ENCODE peak calls at places on chromosomes 5 and 9, in four cellular contexts. E, G, B and Y are unnamed samples.

GRCh38 chr5:177427919-177428573 is 1.6 kb downstream of the GRK6 start:
- DNase-seq in E (no peak), G (no peak), B (no peak), Y (no peak)

GRCh38 chr9:81314525-81314924 is 374.8 kb downstream of the TLE1 start:
- DNase-seq in E (no peak), G (no peak), B (no peak), Y (no peak)

GRCh38 chr5:40841068-40841805 is at the start of gene CARD6:
- DNase-seq in E (peak; percentile 21), G (no peak), B (no peak), Y (no peak)

GRCh38 chr9:123358181-123358894 is 2.3 kb downstream of the CRB2 start:
- DNase-seq in E (no peak), G (no peak), B (no peak), Y (no peak)

GRCh38 chr9:76414656-76415055 is 20.4 kb upstream of the RFK start:
- DNase-seq in E (no peak), G (no peak), B (no peak), Y (no peak)

GRCh38 chr9:116546711-116547581 is 140.2 kb upstream of the TRIM32 start:
- DNase-seq in E (peak; percentile 35), G (peak; percentile 54), B (no peak), Y (no peak)

GRCh38 chr9:5621327-5621726 is 7.6 kb upstream of the RIC1 start:
- DNase-seq in E (no peak), G (no peak), B (no peak), Y (no peak)

GRCh38 chr9:136742640-136743391 is at the start of gene LCN10:
- DNase-seq in E (no peak), G (no peak), B (no peak), Y (no peak)

GRCh38 chr5:172564187-172564586 is 76.9 kb upstream of the NEURL1B start:
- DNase-seq in E (peak; percentile 51), G (no peak), B (peak; percentile 87), Y (no peak)

GRCh38 chr9:138083873-138084272 is 206.3 kb downstream of the CACNA1B start:
- DNase-seq in E (no peak), G (no peak), B (no peak), Y (peak; percentile 3)

GRCh38 chr9:111645806-111646205 is 14.7 kb downstream of the DNAJC25 start:
- DNase-seq in E (no peak), G (no peak), B (no peak), Y (no peak)

GRCh38 chr9:2620876-2621677 is 510 bp upstream of the VLDLR start:
- DNase-seq in E (peak; percentile 75), G (no peak), B (peak; percentile 86), Y (peak; percentile 92)

GRCh38 chr5:82459626-82460025 is 181.5 kb upstream of the RPS23 start:
- DNase-seq in E (no peak), G (no peak), B (no peak), Y (no peak)

GRCh38 chr5:1404062-1404461 is 41.2 kb downstream of the SLC6A3 start:
- DNase-seq in E (no peak), G (no peak), B (no peak), Y (peak; percentile 18)

GRCh38 chr5:55004728-55005127 is 19.3 kb upstream of the GZMK start:
- DNase-seq in E (no peak), G (no peak), B (no peak), Y (no peak)

GRCh38 chr5:36875051-36875788 is 1.3 kb upstream of the NIPBL start:
- DNase-seq in E (peak; percentile 56), G (no peak), B (peak; percentile 40), Y (peak; percentile 64)

GRCh38 chr9:93198117-93198838 is 14.3 kb downstream of the WNK2 start:
- DNase-seq in E (peak; percentile 31), G (no peak), B (no peak), Y (peak; percentile 19)

GRCh38 chr5:16797949-16798348 is 138.1 kb downstream of the MYO10 start:
- DNase-seq in E (no peak), G (no peak), B (no peak), Y (no peak)